ENCODE peak calls at places on chromosomes 11 and 22, in four cellular contexts. S, D, V and Q are unnamed samples.

GRCh38 chr11:88538088-88538487 is 200.6 kb upstream of the CTSC start:
- DNase-seq in D (no peak), S (no peak), V (no peak), Q (no peak)

GRCh38 chr22:36873614-36874308 is 13.0 kb downstream of the NCF4 start:
- DNase-seq in D (peak), V (no peak), S (no peak), Q (no peak)

GRCh38 chr11:46247664-46248063 is 29.8 kb upstream of the CREB3L1 start:
- DNase-seq in S (peak), D (peak), V (no peak), Q (peak)

GRCh38 chr11:76119032-76119431 is 87.3 kb downstream of the WNT11 start:
- DNase-seq in S (no peak), D (no peak), V (no peak), Q (no peak)

GRCh38 chr11:134611537-134611936 is 199.5 kb upstream of the B3GAT1 start:
- DNase-seq in S (no peak), V (no peak), D (no peak), Q (no peak)

GRCh38 chr11:22193348-22194051 is 615 bp downstream of the ANO5 start:
- DNase-seq in V (peak), S (no peak), D (peak), Q (peak)

GRCh38 chr11:60842688-60843605 is 1.0 kb downstream of the CCDC86 start:
- DNase-seq in D (no peak), S (no peak), V (no peak), Q (no peak)

GRCh38 chr11:91174734-91175133 is 951.9 kb upstream of the CHORDC1 start:
- DNase-seq in D (no peak), S (no peak), V (no peak), Q (no peak)

GRCh38 chr11:106424111-106424510 is 346.6 kb downstream of the AASDHPPT start:
- DNase-seq in D (no peak), S (no peak), V (no peak), Q (no peak)

GRCh38 chr11:117915672-117916235 is 13.4 kb downstream of the TMPRSS13 start:
- DNase-seq in S (no peak), V (no peak), D (peak), Q (no peak)

GRCh38 chr22:25081409-25081824 is 118.2 kb upstream of the CRYBB3 start:
- DNase-seq in D (peak), V (peak), S (peak), Q (peak)

GRCh38 chr22:24944224-24944937 is 2.1 kb downstream of the LHFPL7 start:
- DNase-seq in V (no peak), S (no peak), D (peak), Q (no peak)

GRCh38 chr11:64268687-64269379 is 15.6 kb downstream of the BAD start:
- DNase-seq in D (peak), V (no peak), S (no peak), Q (peak)

GRCh38 chr11:82234256-82234655 is 499.4 kb downstream of the FAM181B start:
- DNase-seq in V (no peak), S (no peak), D (no peak), Q (no peak)

GRCh38 chr11:126355926-126356897 is 726 bp downstream of the ST3GAL4 start:
- DNase-seq in V (peak), S (no peak), D (peak), Q (no peak)

GRCh38 chr11:110184974-110185597 is 91.9 kb downstream of the ZC3H12C start:
- DNase-seq in S (no peak), V (no peak), D (no peak), Q (no peak)

GRCh38 chr11:75328426-75329277 is 22.8 kb downstream of the ARRB1 start:
- DNase-seq in D (peak), V (peak), S (peak), Q (peak)

GRCh38 chr22:25492950-25493790 is 71.3 kb upstream of the GRK3 start:
- DNase-seq in D (no peak), S (no peak), V (no peak), Q (peak)

GRCh38 chr11:127027000-127027399 is 26.4 kb upstream of the KIRREL3 start:
- DNase-seq in V (no peak), S (no peak), D (no peak), Q (no peak)

GRCh38 chr11:92211576-92212167 is 12.9 kb upstream of the FAT3 start:
- DNase-seq in S (no peak), D (peak), V (peak), Q (peak)

GRCh38 chr11:32148824-32149223 is 58.0 kb downstream of the RCN1 start:
- DNase-seq in S (no peak), D (no peak), V (no peak), Q (no peak)

GRCh38 chr11:32141886-32142546 is 51.1 kb downstream of the RCN1 start:
- DNase-seq in D (no peak), S (no peak), V (no peak), Q (no peak)

GRCh38 chr11:32149748-32150147 is 58.9 kb downstream of the RCN1 start:
- DNase-seq in S (no peak), V (no peak), D (no peak), Q (no peak)

GRCh38 chr11:32143378-32143777 is 52.5 kb downstream of the RCN1 start:
- DNase-seq in D (no peak), S (no peak), V (no peak), Q (no peak)

GRCh38 chr11:32145282-32145681 is 54.4 kb downstream of the RCN1 start:
- DNase-seq in D (no peak), V (no peak), S (no peak), Q (no peak)
- TF ChIP-seq CTCF in D (no peak), V (no peak), S (no peak), Q (no peak)

GRCh38 chr11:102518296-102519094 is 12.1 kb downstream of the MMP7 start:
- DNase-seq in V (no peak), S (no peak), D (no peak), Q (no peak)
- TF ChIP-seq CTCF in V (peak), S (no peak), D (peak), Q (no peak)

GRCh38 chr11:68932358-68932757 is 28.7 kb downstream of the IGHMBP2 start:
- DNase-seq in V (no peak), S (no peak), D (no peak), Q (no peak)
- TF ChIP-seq CTCF in V (no peak), S (no peak), D (no peak), Q (no peak)

GRCh38 chr11:24779791-24780190 is 282.9 kb downstream of the LUZP2 start:
- DNase-seq in S (no peak), V (no peak), D (peak), Q (no peak)
- TF ChIP-seq CTCF in S (no peak), V (peak), D (peak), Q (peak)

DNA sequence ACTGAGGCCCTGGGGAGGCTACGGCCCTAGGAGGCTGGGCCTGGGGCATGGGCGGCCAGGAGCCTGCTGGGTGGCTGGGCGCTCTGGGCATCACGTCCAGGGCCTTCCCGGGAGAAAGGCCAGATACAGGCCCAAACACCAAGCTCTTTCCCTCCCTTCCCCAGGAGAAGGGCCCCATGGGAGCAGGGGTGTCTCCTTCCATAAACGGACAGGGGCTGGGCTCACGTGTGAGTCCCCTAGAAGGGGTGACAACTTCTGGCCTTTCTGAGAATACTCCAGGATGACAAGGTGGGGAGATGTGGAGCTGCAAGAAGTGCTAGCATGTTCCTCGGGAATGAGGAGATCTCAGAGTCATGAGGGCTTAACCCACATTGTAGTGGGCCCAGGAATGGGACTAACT is 19.5 kb upstream of the SYT8 start:
- DNase-seq in S (no peak), D (no peak), V (no peak), Q (no peak)
- TF ChIP-seq CTCF in S (no peak), D (no peak), V (no peak), Q (no peak)

DNA sequence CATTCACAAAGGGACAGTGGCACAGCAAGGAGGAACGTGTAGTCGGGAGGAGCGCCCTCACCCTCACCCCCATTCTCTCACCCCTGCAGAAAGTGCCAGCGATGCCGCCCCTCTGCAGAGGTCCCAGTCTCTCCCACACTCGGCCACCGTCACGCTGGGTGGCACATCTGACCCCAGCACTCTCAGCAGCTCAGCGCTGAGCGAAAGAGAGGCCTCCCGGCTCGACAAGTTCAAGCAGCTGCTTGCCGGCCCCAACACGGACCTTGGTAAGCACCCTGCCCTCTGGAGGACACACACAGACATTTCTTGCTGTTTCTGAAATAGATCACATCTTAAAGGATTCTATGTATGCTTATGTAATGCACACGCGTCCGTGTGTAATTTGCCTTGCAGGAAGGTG is 34.9 kb downstream of the TBC1D22A start:
- DNase-seq in V (no peak), S (no peak), D (peak), Q (no peak)
- TF ChIP-seq CTCF in V (peak), S (no peak), D (peak), Q (peak)

GRCh38 chr11:124277809-124278208 is 21.6 kb downstream of the OR8G5 start:
- DNase-seq in D (peak), S (no peak), V (no peak), Q (no peak)
- TF ChIP-seq CTCF in D (peak), S (no peak), V (peak), Q (no peak)